ENCODE peak calls at places on chromosomes 3 and 15, in nine cellular contexts. P is IMR-90; H is AG09309; D is choroid plexus epithelial cell; E is SK-N-SH; O is AG04450; L is upper lobe of left lung; S is CD8-positive, alpha-beta T cell; Y is lower leg skin. K is an unnamed sample.

GRCh38 chr3:43349759-43350158 is 63.4 kb downstream of the SNRK start:
- DNase-seq in O (no peak), L (no peak), Y (no peak), D (peak; percentile 28), E (peak; percentile 47), P (peak; percentile 54), H (no peak), S (no peak), K (peak; percentile 56)

GRCh38 chr15:38050529-38050928 is 116.1 kb downstream of the TMCO5A start:
- DNase-seq in L (no peak), H (no peak), Y (no peak), S (no peak), O (no peak), P (peak; percentile 69), E (no peak), D (peak; percentile 83), K (peak; percentile 52)

GRCh38 chr3:135844381-135844780 is 121.1 kb upstream of the PPP2R3A start:
- DNase-seq in S (no peak), H (no peak), D (no peak), O (no peak), P (no peak), Y (no peak), L (no peak), E (no peak), K (no peak)

GRCh38 chr15:80835338-80835737 is 56.2 kb downstream of the CEMIP start:
- DNase-seq in E (no peak), S (no peak), D (no peak), H (no peak), L (no peak), O (no peak), Y (no peak), P (no peak), K (no peak)

GRCh38 chr3:60948488-60948887 is 302.8 kb downstream of the FHIT start:
- DNase-seq in Y (no peak), L (no peak), D (peak; percentile 55), P (no peak), O (no peak), E (no peak), S (no peak), H (no peak), K (peak; percentile 34)

GRCh38 chr15:85154061-85154460 is 172.4 kb downstream of the PDE8A start:
- DNase-seq in O (no peak), E (no peak), H (no peak), Y (no peak), S (no peak), P (no peak), D (no peak), L (no peak), K (no peak)

GRCh38 chr3:123660900-123661299 is 76.0 kb upstream of the HACD2 start:
- DNase-seq in D (peak; percentile 99), O (peak; percentile 94), P (peak; percentile 98), Y (peak; percentile 93), L (peak; percentile 87), H (peak; percentile 96), E (peak; percentile 75), S (no peak), K (peak; percentile 99)

GRCh38 chr3:15007681-15008141 is 57.4 kb downstream of the MRPS25 start:
- DNase-seq in H (peak; percentile 85), Y (peak; percentile 61), S (no peak), E (no peak), D (peak; percentile 89), O (peak; percentile 77), P (peak; percentile 97), L (no peak), K (peak; percentile 84)

GRCh38 chr3:174540081-174540480 is 319.1 kb upstream of the NAALADL2 start:
- DNase-seq in Y (no peak), P (no peak), H (no peak), O (no peak), D (no peak), L (no peak), E (no peak), S (no peak), K (no peak)

GRCh38 chr3:85074003-85074402 is 115.2 kb downstream of the CADM2 start:
- DNase-seq in P (no peak), D (no peak), L (no peak), H (no peak), O (no peak), S (no peak), E (no peak), Y (no peak), K (no peak)

GRCh38 chr3:151318313-151318712 is 1.7 kb upstream of the GPR87 start:
- DNase-seq in Y (no peak), D (peak; percentile 56), E (no peak), P (peak; percentile 67), L (no peak), S (no peak), H (no peak), O (no peak), K (no peak)

GRCh38 chr3:128323206-128324081 is 143.2 kb downstream of the DNAJB8 start:
- DNase-seq in O (no peak), E (no peak), H (no peak), L (no peak), P (no peak), S (no peak), Y (peak; percentile 82), D (no peak), K (no peak)

GRCh38 chr15:33865416-33865815 is 102.9 kb upstream of the CHRM5 start:
- DNase-seq in Y (no peak), O (peak; percentile 59), D (peak; percentile 33), E (no peak), H (no peak), P (peak; percentile 78), S (no peak), L (no peak), K (peak; percentile 42)

GRCh38 chr3:9732080-9732752 is 681 bp downstream of the BRPF1 start:
- DNase-seq in E (no peak), Y (no peak), L (no peak), D (no peak), P (no peak), H (no peak), S (peak; percentile 25), O (no peak), K (no peak)

GRCh38 chr3:7407107-7407506 is 546.2 kb downstream of the GRM7 start:
- DNase-seq in P (no peak), Y (no peak), D (no peak), L (no peak), S (no peak), H (no peak), O (no peak), E (no peak), K (no peak)

GRCh38 chr3:53174346-53175250 is 13.6 kb downstream of the PRKCD start:
- DNase-seq in S (no peak), O (no peak), E (no peak), P (no peak), Y (no peak), H (no peak), L (no peak), D (no peak), K (no peak)
- H3K4me3 ChIP-seq in S (no peak overlapping the region), O (no peak overlapping the region), E (no peak overlapping the region), P (no peak overlapping the region), Y (no peak overlapping the region), H (no peak overlapping the region), L (no peak overlapping the region), D (no peak overlapping the region), K (no peak overlapping the region)

DNA sequence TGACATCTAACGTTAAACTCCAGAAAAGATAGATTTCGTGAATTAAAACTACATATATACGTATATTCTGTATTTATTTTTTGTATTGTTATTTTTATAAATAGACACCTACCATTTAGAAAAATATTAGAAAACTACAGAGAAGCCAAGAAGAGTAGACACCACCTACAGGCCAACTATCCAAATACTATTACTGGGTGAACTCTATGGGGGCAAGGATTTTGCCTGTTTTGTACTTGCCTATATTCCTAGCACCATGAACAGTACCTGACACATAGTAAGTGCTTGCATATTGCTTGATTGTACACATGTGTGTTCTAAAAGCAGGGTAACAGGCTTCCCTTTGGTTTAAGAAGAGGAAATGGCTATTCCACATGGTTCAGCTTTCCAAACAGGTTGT is 24.4 kb upstream of the CLEC3B start:
- DNase-seq in H (no peak), P (no peak), S (no peak), E (no peak), L (no peak), Y (no peak), O (no peak), D (no peak), K (no peak)
- TF ChIP-seq CTCF in H (no peak), P (no peak), S (no peak), E (peak; percentile 23), L (no peak), Y (no peak), O (peak; percentile 13), D (peak; percentile 29), K (peak; percentile 32)

GRCh38 chr15:77602800-77603199 is 29.9 kb downstream of the LINGO1 start:
- DNase-seq in O (no peak), H (no peak), D (no peak), E (no peak), P (no peak), S (no peak), Y (no peak), L (no peak), K (no peak)

GRCh38 chr15:77597804-77598453 is 34.8 kb downstream of the LINGO1 start:
- DNase-seq in O (no peak), D (no peak), L (no peak), H (no peak), P (no peak), Y (no peak), S (no peak), E (no peak), K (no peak)

GRCh38 chr15:77599899-77600298 is 32.8 kb downstream of the LINGO1 start:
- DNase-seq in E (peak; percentile 68), P (peak; percentile 22), L (no peak), H (no peak), O (no peak), Y (no peak), D (peak; percentile 68), S (no peak), K (no peak)

GRCh38 chr15:77596821-77597803 is 35.6 kb downstream of the LINGO1 start:
- DNase-seq in L (no peak), P (no peak), H (no peak), Y (no peak), E (no peak), D (no peak), S (no peak), O (no peak), K (no peak)

DNA sequence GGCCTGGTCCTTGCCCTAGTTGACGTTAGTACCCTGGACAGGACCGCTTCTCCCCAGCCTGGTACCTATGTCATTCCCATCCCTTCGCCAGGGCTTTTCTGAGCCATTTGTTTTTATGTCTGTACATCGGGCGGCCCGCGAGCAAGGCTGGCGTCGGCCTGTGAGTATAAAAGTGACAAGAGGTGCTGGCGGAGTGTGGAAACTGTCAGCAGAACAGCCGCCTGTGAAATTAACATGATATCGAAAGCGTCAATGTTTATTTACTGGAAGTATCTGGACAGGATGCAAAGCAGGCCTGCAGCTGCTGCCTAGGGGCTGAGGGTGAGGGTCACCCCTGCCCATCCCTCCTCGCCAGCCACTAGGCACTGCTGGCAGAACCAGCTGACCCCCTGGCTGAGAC is 33.4 kb downstream of the LINGO1 start:
- DNase-seq in Y (no peak), H (no peak), E (no peak), O (no peak), D (no peak), S (no peak), P (no peak), L (peak; percentile 48), K (no peak)
- H3K4me3 ChIP-seq in Y (no peak overlapping the region), H (no peak overlapping the region), E (no peak overlapping the region), O (no peak overlapping the region), D (no peak overlapping the region), S (no peak overlapping the region), P (no peak overlapping the region), L (no peak overlapping the region), K (no peak overlapping the region)

DNA sequence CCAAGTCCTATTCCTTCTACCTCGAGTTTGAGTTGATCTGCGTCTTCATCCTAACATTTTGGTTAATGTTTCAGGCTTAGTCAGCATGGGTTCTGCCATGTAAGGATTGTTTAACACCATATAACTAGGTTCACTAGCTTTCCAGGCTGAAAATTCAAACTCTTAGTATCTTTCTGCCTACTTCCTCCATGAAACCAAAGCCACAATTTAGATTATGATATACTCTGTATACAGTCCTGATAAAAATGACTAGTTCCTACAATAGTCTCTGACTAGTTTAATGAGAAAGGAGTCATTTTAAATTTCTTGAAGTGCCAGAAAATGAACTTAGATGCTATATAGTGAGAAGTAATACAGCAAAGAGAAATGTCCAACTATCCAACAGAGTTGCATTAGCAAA is 6.6 kb upstream of the BTLA start:
- DNase-seq in H (no peak), L (no peak), S (no peak), Y (no peak), D (no peak), P (no peak), E (no peak), O (no peak), K (no peak)
- TF ChIP-seq CTCF in H (no peak), L (no peak), S (no peak), Y (no peak), D (no peak), P (no peak), E (no peak), O (no peak), K (no peak)

K was measured in astrocyte of the spinal cord.